ENCODE peak calls at places on chromosomes 13 and 19, in eight cellular contexts. Q, E, S, G, J, O, U and P are unnamed samples. For H3K36me3, the result is how much of the 10 kb centered on the place peaks cover.

GRCh38 chr13:43405457-43405856 is 381.3 kb downstream of the ENOX1 start:
- DNase-seq in Q (no peak), E (no peak), G (no peak), J (no peak), O (no peak), S (no peak), U (no peak), P (no peak)

GRCh38 chr13:109655206-109655600 is 131.2 kb downstream of the IRS2 start:
- DNase-seq in E (no peak), O (no peak), G (no peak), U (no peak), J (no peak), S (no peak), Q (no peak), P (no peak)

GRCh38 chr19:33217881-33218280 is 7.8 kb downstream of the SLC7A10 start:
- DNase-seq in E (no peak), G (no peak), S (no peak), U (peak), Q (no peak), O (no peak), J (no peak), P (no peak)

GRCh38 chr19:4916292-4917082 is 7.2 kb downstream of the UHRF1 start:
- DNase-seq in O (no peak), Q (peak), J (no peak), G (no peak), U (no peak), E (no peak), S (peak), P (no peak)

GRCh38 chr19:55210120-55210493 is 806 bp upstream of the PTPRH start:
- DNase-seq in O (no peak), G (peak), S (no peak), J (no peak), E (no peak), U (no peak), Q (no peak), P (no peak)

GRCh38 chr19:13727798-13728197 is 36.5 kb upstream of the MRI1 start:
- DNase-seq in J (no peak), G (no peak), O (no peak), Q (no peak), S (no peak), E (no peak), U (no peak), P (no peak)

GRCh38 chr19:33175886-33176669 is 18.1 kb upstream of the LRP3 start:
- DNase-seq in S (peak), U (peak), E (no peak), J (no peak), Q (no peak), O (peak), G (no peak), P (no peak)

GRCh38 chr19:11973020-11973810 is 8.4 kb downstream of the ZNF763 start:
- DNase-seq in S (no peak), J (no peak), G (no peak), Q (no peak), O (no peak), U (no peak), E (no peak), P (no peak)

GRCh38 chr13:22736084-22736767 is 444.6 kb upstream of the SGCG start:
- DNase-seq in S (no peak), Q (no peak), J (no peak), U (no peak), O (no peak), G (no peak), E (no peak), P (no peak)

GRCh38 chr19:13155472-13156284 is 5.5 kb downstream of the IER2 start:
- DNase-seq in E (peak), J (peak), O (peak), U (peak), S (peak), Q (peak), G (peak), P (no peak)

GRCh38 chr19:7845390-7846179 is 15.6 kb downstream of the EVI5L start:
- DNase-seq in O (no peak), G (no peak), J (no peak), U (no peak), S (no peak), E (no peak), Q (no peak), P (no peak)

GRCh38 chr13:30053904-30054303 is 203.5 kb upstream of the UBL3 start:
- DNase-seq in U (no peak), O (no peak), E (no peak), G (no peak), S (no peak), J (peak), Q (no peak), P (no peak)

GRCh38 chr13:49497272-49497671 is 1.5 kb downstream of the PHF11 start:
- DNase-seq in S (no peak), Q (no peak), G (no peak), U (no peak), E (no peak), O (no peak), J (no peak), P (no peak)

GRCh38 chr19:44747739-44748425 is 626 bp upstream of the BCL3 start:
- DNase-seq in O (peak), J (peak), Q (no peak), S (peak), E (no peak), G (peak), U (peak), P (peak)

GRCh38 chr13:36377822-36378480 is 31.8 kb upstream of the SPART start:
- DNase-seq in Q (no peak), G (no peak), U (no peak), S (no peak), J (no peak), O (no peak), E (no peak), P (no peak)

GRCh38 chr13:52085416-52085815 is 43.5 kb downstream of the NEK5 start:
- DNase-seq in J (no peak), E (no peak), S (no peak), O (no peak), G (no peak), U (no peak), Q (no peak), P (no peak)

GRCh38 chr13:99987180-99988047 is 5.8 kb downstream of the ZIC2 start:
- DNase-seq in S (no peak), G (no peak), U (peak), J (peak), O (no peak), Q (no peak), E (no peak), P (no peak)

GRCh38 chr19:18205180-18205915 is 1.5 kb upstream of the RAB3A start:
- DNase-seq in S (peak), O (peak), G (peak), U (peak), J (peak), Q (no peak), E (peak), P (peak)

GRCh38 chr13:75635621-75636338 is at the start of gene LMO7:
- DNase-seq in Q (peak), E (peak), G (peak), S (peak), J (peak), U (peak), O (peak), P (peak)

GRCh38 chr19:37845932-37846331 is 60.5 kb downstream of the WDR87 start:
- DNase-seq in G (no peak), S (no peak), J (no peak), E (no peak), O (no peak), U (no peak), Q (no peak), P (no peak)

GRCh38 chr19:49663224-49663623 is 2.4 kb downstream of the IRF3 start:
- DNase-seq in U (no peak), G (no peak), J (no peak), Q (no peak), S (no peak), E (no peak), O (no peak), P (no peak)
- H3K27ac ChIP-seq in U (no peak), G (no peak), J (peak), Q (peak), S (peak), E (no peak), O (no peak), P (no peak)

GRCh38 chr13:113629814-113630213 is 28.2 kb downstream of the ATP4B start:
- DNase-seq in E (peak), S (no peak), G (no peak), U (no peak), J (no peak), Q (no peak), O (peak), P (no peak)

GRCh38 chr13:113631341-113632095 is 26.5 kb downstream of the ATP4B start:
- DNase-seq in Q (no peak), E (peak), U (no peak), J (no peak), G (no peak), S (no peak), O (no peak), P (no peak)

GRCh38 chr13:113630296-113630695 is 27.7 kb downstream of the ATP4B start:
- DNase-seq in U (no peak), O (peak), G (no peak), S (no peak), Q (no peak), E (peak), J (no peak), P (no peak)

GRCh38 chr13:113632706-113633484 is 25.1 kb downstream of the ATP4B start:
- DNase-seq in Q (no peak), G (no peak), O (no peak), E (peak), S (no peak), U (no peak), J (no peak), P (no peak)

DNA sequence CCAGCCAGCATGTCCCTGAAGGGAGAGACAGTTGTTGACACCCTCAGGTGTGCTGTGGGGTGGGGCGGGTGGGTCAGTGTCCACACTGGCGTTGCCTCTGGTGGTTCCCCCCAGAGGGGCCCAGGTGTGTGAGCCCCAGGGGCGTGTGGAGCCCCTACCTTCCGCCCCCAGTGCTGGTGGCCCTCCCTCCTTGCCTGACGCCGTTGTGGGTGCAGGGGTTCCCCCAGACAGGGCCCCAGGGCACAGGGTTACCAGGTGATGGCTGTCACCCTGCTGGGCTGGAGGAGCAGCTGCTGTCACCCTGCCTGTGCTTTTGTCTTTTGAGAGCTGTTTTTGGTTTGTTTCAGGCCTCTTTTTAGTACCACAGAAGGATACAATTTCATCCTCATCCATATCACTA is 27.2 kb downstream of the ATP4B start:
- DNase-seq in E (peak), O (no peak), G (no peak), U (no peak), S (no peak), Q (no peak), J (no peak), P (no peak)
- H3K36me3 ChIP-seq in E (under half), O (under half), G (under half), U (under half), S (under half), Q (under half), J (under half), P (half or more)

GRCh38 chr13:33235564-33235963 is 50.0 kb downstream of the STARD13 start:
- DNase-seq in Q (no peak), S (no peak), O (no peak), G (no peak), E (no peak), U (no peak), J (no peak), P (no peak)
- H3K4me3 ChIP-seq in Q (no peak), S (no peak), O (no peak), G (no peak), E (no peak), U (no peak), J (no peak), P (no peak)

DNA sequence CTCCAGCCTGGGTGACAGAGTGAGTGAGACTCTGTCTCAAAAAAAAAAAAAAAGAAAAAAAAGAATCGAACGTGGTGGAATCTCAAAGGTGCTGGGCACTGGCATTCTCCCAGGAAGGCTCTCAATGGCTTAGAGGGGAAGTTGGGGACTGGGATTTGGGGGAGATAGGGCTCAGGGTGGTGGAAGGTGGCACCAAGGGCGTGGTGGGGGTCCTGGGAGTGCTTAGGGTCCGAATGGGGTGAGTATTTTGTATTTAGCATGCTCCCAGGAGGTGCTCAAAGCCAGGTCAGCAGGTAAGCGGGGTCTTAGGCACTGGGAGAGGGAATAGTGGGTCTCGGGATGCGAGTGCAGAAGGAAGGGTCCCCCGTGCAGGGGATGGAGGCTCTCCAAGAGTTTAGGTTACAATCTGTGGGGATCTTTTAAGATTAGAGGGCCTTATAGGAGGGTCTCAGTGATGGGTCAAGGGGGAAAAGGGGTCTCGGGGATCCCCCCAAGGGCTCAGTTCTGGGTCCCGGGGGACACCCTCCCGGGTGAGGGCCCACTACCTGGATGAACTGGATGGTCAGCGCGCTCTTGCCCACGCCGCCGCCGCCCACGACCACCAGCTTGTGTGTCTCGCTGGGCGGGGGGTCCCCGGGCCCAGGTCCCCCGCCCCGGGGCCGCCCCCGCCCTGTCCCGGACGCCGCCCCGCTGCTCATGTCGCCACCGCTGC is 386 bp downstream of the RRAS start:
- DNase-seq in J (peak), E (no peak), Q (no peak), S (peak), G (no peak), O (peak), U (peak), P (no peak)
- H3K27ac ChIP-seq in J (no peak), E (peak), Q (peak), S (peak), G (peak), O (peak), U (no peak), P (peak)

DNA sequence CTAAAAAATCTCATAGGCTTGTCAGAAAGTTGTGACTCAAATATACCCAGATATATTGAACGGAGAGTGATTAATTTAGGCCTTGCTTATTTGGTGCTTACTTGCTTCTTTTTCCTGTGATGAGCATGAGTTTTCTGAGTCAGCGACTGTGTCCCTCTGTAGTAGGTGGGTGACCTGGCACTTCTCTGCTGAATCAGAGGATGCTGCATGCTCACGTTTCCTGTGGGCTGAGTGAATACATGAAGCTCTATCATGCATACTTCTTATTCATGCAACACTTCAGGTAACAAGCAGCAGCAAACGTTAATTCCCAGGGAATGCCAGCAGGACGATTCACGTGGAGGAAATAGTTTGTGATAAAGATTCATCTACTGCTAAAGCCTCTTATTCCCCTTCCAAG is 245.1 kb downstream of the KLF5 start:
- DNase-seq in O (no peak), U (no peak), G (no peak), E (no peak), Q (no peak), S (no peak), J (no peak), P (no peak)
- H3K36me3 ChIP-seq in O (under half), U (under half), G (under half), E (under half), Q (under half), S (under half), J (under half), P (under half)

DNA sequence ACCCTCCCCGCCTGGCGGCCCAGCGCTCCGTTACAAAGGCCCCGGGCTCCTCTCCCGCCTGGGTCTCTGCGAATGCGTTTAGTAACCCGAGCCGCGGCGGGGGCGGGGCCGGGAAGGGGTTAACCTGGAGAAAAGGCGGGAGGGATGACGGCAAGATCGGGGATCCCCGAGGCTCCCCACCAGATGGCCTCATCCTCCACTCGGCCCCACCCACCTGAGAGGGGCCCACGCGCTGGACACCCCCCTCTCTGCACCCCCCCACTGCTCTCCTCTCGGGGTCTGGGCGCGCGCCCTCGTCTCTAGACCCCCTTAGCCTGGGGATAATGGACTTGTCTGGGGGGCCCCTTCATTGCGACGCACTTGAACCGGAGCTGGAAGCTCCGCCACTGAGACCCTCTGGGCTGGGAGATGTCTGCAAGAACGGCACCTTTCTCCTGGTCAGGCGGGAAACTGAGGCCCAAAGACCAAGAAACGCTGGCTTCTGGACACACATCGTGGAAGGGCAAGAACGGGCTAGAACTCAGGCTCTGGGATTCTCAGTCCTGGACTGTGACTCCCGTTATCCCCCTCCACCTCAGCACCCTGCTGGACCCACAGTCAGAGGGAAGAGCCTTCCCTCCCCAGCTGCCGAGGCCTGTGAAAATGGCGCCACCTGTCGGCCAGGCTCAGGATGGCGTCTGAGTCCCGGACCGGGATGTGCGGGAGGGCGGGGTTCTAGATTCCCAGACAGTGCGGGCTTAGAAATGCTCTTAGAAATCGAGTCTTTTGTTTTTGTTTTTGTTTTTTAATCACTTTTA is 2.9 kb upstream of the LTBP4 start:
- DNase-seq in J (peak), O (peak), Q (peak), G (peak), U (peak), S (peak), E (peak), P (peak)
- H3K4me3 ChIP-seq in J (peak), O (peak), Q (no peak), G (no peak), U (peak), S (no peak), E (no peak), P (no peak)

GRCh38 chr19:47730521-47730889 is 14.8 kb upstream of the NOP53 start:
- DNase-seq in J (no peak), G (no peak), U (no peak), E (no peak), O (no peak), S (no peak), Q (no peak), P (no peak)
- H3K27ac ChIP-seq in J (no peak), G (peak), U (no peak), E (peak), O (peak), S (no peak), Q (no peak), P (no peak)

GRCh38 chr19:29271341-29271740 is 58.4 kb upstream of the UQCRFS1 start:
- DNase-seq in Q (no peak), G (no peak), O (no peak), S (peak), J (no peak), U (no peak), E (no peak), P (no peak)

GRCh38 chr19:29273000-29273691 is 60.2 kb upstream of the UQCRFS1 start:
- DNase-seq in S (peak), G (no peak), J (no peak), Q (no peak), U (no peak), O (no peak), E (no peak), P (no peak)

GRCh38 chr19:29268721-29269483 is 56.0 kb upstream of the UQCRFS1 start:
- DNase-seq in Q (no peak), E (no peak), O (no peak), G (no peak), U (no peak), J (no peak), S (peak), P (no peak)

GRCh38 chr19:29269641-29270040 is 56.7 kb upstream of the UQCRFS1 start:
- DNase-seq in J (no peak), S (peak), U (no peak), E (no peak), O (no peak), Q (no peak), G (no peak), P (no peak)

DNA sequence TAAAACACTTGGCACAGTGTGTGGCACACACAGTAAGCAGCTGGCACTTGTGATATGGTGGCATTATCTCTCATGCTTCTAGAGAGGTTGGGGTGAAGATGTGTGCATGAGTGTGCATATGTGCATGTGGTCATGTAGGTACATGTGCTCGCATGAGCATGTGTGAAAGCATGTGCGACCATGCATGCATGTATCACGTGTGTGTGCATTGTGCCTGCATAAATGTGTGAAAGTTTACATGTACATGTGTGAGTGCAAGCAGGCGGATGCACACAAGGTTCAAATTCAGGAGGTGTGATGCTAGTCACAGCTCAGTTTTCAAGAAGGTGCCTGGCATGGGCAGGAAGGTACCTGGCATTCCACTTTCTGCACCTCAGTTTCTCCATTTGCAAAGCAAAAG is 59.0 kb upstream of the UQCRFS1 start:
- DNase-seq in U (no peak), J (no peak), G (no peak), S (no peak), E (no peak), O (no peak), Q (no peak), P (no peak)
- H3K36me3 ChIP-seq in U (under half), J (under half), G (under half), S (under half), E (under half), O (under half), Q (under half), P (under half)

GRCh38 chr13:94968040-94968756 is 255.9 kb upstream of the SOX21 start:
- DNase-seq in O (peak), Q (no peak), U (peak), J (peak), S (no peak), G (peak), E (no peak), P (no peak)

GRCh38 chr13:94966380-94966779 is 254.0 kb upstream of the SOX21 start:
- DNase-seq in Q (no peak), U (peak), E (no peak), J (no peak), O (no peak), G (no peak), S (no peak), P (no peak)

GRCh38 chr13:94972262-94972661 is 259.9 kb upstream of the SOX21 start:
- DNase-seq in O (no peak), G (no peak), U (no peak), Q (no peak), E (no peak), S (no peak), J (no peak), P (no peak)

GRCh38 chr13:94968757-94969086 is 256.4 kb upstream of the SOX21 start:
- DNase-seq in E (no peak), O (no peak), S (no peak), U (no peak), Q (no peak), G (no peak), J (no peak), P (no peak)

GRCh38 chr13:94967183-94968039 is 255.1 kb upstream of the SOX21 start:
- DNase-seq in J (peak), G (peak), U (peak), Q (no peak), S (no peak), E (no peak), O (peak), P (no peak)
- H3K4me3 ChIP-seq in J (peak), G (no peak), U (peak), Q (no peak), S (no peak), E (peak), O (peak), P (no peak)